ENCODE peak calls at places on chromosomes 6 and 20, in six cellular contexts. P is GM23248; D is naive thymus-derived CD4-positive, alpha-beta T cell; O is lower lobe of right lung; T is psoas muscle; H is sigmoid colon. S is an unnamed sample.

GRCh38 chr6:125802943-125803377 is 12.2 kb downstream of the NCOA7 start:
- DNase-seq in P (no peak), D (no peak), O (no peak), T (no peak), H (no peak), S (no peak)

GRCh38 chr6:4381379-4381778 is 246.0 kb upstream of the ECI2 start:
- DNase-seq in P (peak; percentile 63), D (no peak), O (no peak), T (no peak), H (no peak), S (no peak)

GRCh38 chr20:14304466-14304865 is 32.9 kb downstream of the FLRT3 start:
- DNase-seq in P (no peak), D (no peak), O (no peak), T (no peak), H (no peak), S (no peak)

GRCh38 chr6:111711476-111711875 is 105.8 kb upstream of the TRAF3IP2 start:
- DNase-seq in P (peak; percentile 49), D (no peak), O (no peak), T (peak; percentile 72), H (peak; percentile 76), S (no peak)

GRCh38 chr6:42710316-42710715 is 12.1 kb downstream of the PRPH2 start:
- DNase-seq in P (no peak), D (no peak), O (no peak), T (no peak), H (no peak), S (no peak)

GRCh38 chr6:125728739-125729138 is 20.7 kb upstream of the HEY2 start:
- DNase-seq in P (no peak), D (no peak), O (no peak), T (no peak), H (no peak), S (no peak)

GRCh38 chr6:28635547-28636158 is 110.0 kb downstream of the GPX5 start:
- DNase-seq in P (peak; percentile 4), D (no peak), O (no peak), T (no peak), H (no peak), S (no peak)

GRCh38 chr6:157087974-157088373 is 235.3 kb downstream of the TMEM242 start:
- DNase-seq in P (no peak), D (no peak), O (no peak), T (no peak), H (no peak), S (no peak)

GRCh38 chr20:11540558-11540957 is 377.1 kb upstream of the BTBD3 start:
- DNase-seq in P (no peak), D (no peak), O (no peak), T (no peak), H (no peak), S (no peak)

GRCh38 chr6:36766649-36766945 is 69.0 kb downstream of the RAB44 start:
- DNase-seq in P (no peak), D (no peak), O (no peak), T (peak; percentile 25), H (no peak), S (no peak)

GRCh38 chr6:15292721-15293302 is 46.9 kb downstream of the JARID2 start:
- DNase-seq in P (no peak), D (no peak), O (no peak), T (no peak), H (no peak), S (no peak)

GRCh38 chr6:25137497-25137896 is 141.7 kb upstream of the CARMIL1 start:
- DNase-seq in P (peak; percentile 62), D (no peak), O (no peak), T (no peak), H (no peak), S (no peak)

GRCh38 chr20:52076164-52076563 is 115.4 kb downstream of the ZFP64 start:
- DNase-seq in P (peak; percentile 7), D (no peak), O (no peak), T (no peak), H (no peak), S (no peak)

GRCh38 chr6:18387061-18387721 is at the start of gene RNF144B:
- DNase-seq in P (peak; percentile 83), D (peak; percentile 43), O (peak; percentile 96), T (peak; percentile 92), H (peak; percentile 85), S (peak; percentile 96)

GRCh38 chr20:32333988-32334885 is 23.9 kb upstream of the ASXL1 start:
- DNase-seq in P (no peak), D (no peak), O (peak; percentile 87), T (no peak), H (peak; percentile 69), S (peak; percentile 92)

GRCh38 chr6:140537834-140538680 is 1163.6 kb upstream of the CITED2 start:
- DNase-seq in P (peak; percentile 97), D (no peak), O (no peak), T (no peak), H (peak; percentile 64), S (no peak)

GRCh38 chr6:37576336-37576737 is 76.6 kb upstream of the CCDC167 start:
- DNase-seq in P (peak; percentile 85), D (no peak), O (no peak), T (no peak), H (no peak), S (no peak)

GRCh38 chr6:22071655-22072054 is 225.2 kb downstream of the PRL start:
- DNase-seq in P (peak; percentile 37), D (no peak), O (no peak), T (no peak), H (peak; percentile 72), S (no peak)

GRCh38 chr20:59596690-59597089 is 7.7 kb upstream of the PHACTR3 start:
- DNase-seq in P (no peak), D (no peak), O (no peak), T (no peak), H (no peak), S (no peak)

GRCh38 chr6:45791600-45792168 is 224.0 kb downstream of the CLIC5 start:
- DNase-seq in P (peak; percentile 86), D (no peak), O (no peak), T (no peak), H (no peak), S (no peak)

GRCh38 chr20:38353298-38353697 is 7.0 kb downstream of the LBP start:
- DNase-seq in P (peak; percentile 46), D (no peak), O (no peak), T (no peak), H (no peak), S (no peak)

GRCh38 chr20:1312308-1312707 is 16.6 kb downstream of the SDCBP2 start:
- DNase-seq in P (no peak), D (no peak), O (no peak), T (no peak), H (no peak), S (no peak)

GRCh38 chr6:158431036-158431435 is 118.8 kb downstream of the TULP4 start:
- DNase-seq in P (no peak), D (no peak), O (no peak), T (no peak), H (no peak), S (no peak)

GRCh38 chr6:129440691-129441090 is 269.3 kb downstream of the ARHGAP18 start:
- DNase-seq in P (no peak), D (no peak), O (no peak), T (no peak), H (no peak), S (no peak)

DNA sequence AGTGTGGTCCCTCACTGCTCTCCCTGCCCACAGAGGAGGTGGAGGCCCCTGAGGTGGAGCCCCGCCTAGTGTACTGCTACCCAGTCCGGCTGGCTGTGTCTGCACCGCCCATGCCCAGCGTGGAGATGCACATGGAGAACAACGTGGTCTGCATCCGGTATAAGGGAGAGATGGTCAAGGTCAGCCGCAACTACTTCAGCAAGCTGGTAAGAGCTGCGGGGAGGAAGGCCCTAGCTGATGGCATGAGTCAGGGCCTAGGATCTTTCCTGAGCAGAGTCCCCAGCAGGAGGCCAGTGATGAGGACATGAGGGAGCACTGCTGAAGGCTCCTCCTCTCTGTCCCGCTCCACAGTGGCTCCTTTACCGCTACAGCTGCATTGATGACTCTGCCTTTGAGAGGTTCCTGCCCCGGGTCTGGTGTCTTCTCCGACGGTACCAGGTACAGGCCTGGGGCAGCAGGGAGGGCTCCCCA is 11.2 kb downstream of the PCIF1 start:
- DNase-seq in P (peak; percentile 51), D (no peak), O (no peak), T (no peak), H (no peak), S (no peak)
- H3K4me1 ChIP-seq in P (peaks cover 13% of the 10 kb centered on the region), D (no peaks in the 10 kb centered on the region), O (peaks cover 17% of the 10 kb centered on the region), T (peaks cover 27% of the 10 kb centered on the region), H (peaks cover 4% of the 10 kb centered on the region), S (no peaks in the 10 kb centered on the region)

DNA sequence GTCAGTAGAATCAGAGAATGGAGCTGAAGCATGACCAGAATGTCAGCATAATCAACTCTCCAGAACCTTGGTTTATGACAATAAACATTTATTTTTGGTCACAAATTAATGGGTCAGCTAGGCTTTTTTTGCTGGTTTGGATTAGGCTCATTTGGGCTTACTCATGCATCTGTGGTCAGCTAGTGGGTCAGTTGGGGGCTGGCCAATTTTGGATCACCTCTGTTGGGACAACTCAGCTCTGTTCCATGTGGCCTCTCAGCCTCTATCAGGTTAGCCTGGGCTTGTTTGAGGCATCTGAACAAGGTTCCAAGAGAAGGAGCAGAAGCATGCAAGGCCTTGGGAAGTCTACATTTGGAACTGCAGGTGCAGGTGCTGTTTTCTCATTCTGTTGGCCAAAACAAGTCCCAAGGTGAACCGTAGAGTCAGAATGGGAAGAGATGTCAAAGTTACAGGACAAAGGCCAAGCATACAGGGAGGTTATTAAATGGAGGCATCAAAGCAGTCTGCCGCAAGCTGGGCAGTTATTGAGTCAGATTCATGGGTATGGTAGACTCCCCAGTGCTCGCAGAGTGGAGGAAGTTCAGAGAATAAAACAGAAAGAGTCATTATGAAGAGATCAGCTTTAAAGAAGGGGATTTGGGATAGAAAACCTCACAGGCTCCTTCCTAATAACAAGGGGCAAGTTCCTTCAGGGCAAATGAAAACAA is 173.0 kb downstream of the PLCB4 start:
- DNase-seq in P (peak; percentile 43), D (no peak), O (no peak), T (no peak), H (no peak), S (no peak)
- H3K27ac ChIP-seq in P (no peak overlapping the region), D (no peak overlapping the region), O (no peak overlapping the region), T (no peak overlapping the region), H (no peak overlapping the region), S (no peak overlapping the region)

GRCh38 chr6:1382883-1383728 is 6.3 kb upstream of the FOXF2 start:
- DNase-seq in P (peak; percentile 33), D (no peak), O (no peak), T (no peak), H (no peak), S (no peak)
- H3K4me1 ChIP-seq in P (no peaks in the 10 kb centered on the region), D (peaks cover 16% of the 10 kb centered on the region), O (peaks cover 52% of the 10 kb centered on the region), T (peaks cover 22% of the 10 kb centered on the region), H (peaks cover 48% of the 10 kb centered on the region), S (peaks cover 20% of the 10 kb centered on the region)

DNA sequence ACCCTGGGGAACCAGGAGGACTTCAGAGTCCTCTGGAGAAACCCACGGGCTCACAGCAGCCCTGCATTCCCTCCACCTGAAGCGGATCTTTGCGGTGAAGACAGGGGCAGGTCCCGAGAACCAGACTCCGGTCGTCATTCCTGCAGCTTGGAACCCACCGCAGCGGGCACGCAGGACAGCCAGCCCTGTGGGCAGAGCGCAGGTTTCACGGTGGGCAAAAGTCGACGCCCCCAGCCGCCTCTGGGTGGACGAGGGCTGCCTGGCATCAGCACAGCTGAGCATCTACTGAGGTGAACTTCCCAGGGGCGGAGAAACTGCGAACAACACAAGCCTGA is 118.3 kb downstream of the PSMB1 start:
- DNase-seq in P (no peak), D (no peak), O (no peak), T (peak; percentile 49), H (no peak), S (no peak)
- H3K27ac ChIP-seq in P (no peak overlapping the region), D (no peak overlapping the region), O (no peak overlapping the region), T (no peak overlapping the region), H (no peak overlapping the region), S (no peak overlapping the region)

GRCh38 chr6:30200551-30201281 is 12.5 kb downstream of the TRIM26 start:
- DNase-seq in P (no peak), D (no peak), O (no peak), T (no peak), H (no peak), S (no peak)
- H3K4me1 ChIP-seq in P (no peaks in the 10 kb centered on the region), D (peaks cover 3% of the 10 kb centered on the region), O (peaks cover 31% of the 10 kb centered on the region), T (no peaks in the 10 kb centered on the region), H (no peaks in the 10 kb centered on the region), S (peaks cover 16% of the 10 kb centered on the region)

S was measured in upper lobe of right lung.